ENCODE peak calls at places on chromosome 6, in ten cellular contexts. W is natural killer cell; C is right cardiac atrium; R is HepG2; L is CD4-positive, alpha-beta T cell; P is body of pancreas; F is sciatic nerve; X is RWPE2; V is left cardiac atrium; O is PC-3. K is an unnamed sample.

GRCh38 chr6:155635416-155635815 is 179.8 kb upstream of the NOX3 start:
- ATAC-seq in R (no peak), C (no peak), F (no peak), V (no peak), O (no peak), L (no peak), W (no peak), X (no peak), P (no peak), K (peak; percentile 23)

GRCh38 chr6:165574770-165575549 is 88.1 kb downstream of the PDE10A start:
- ATAC-seq in R (no peak), V (peak; percentile 20), O (peak; percentile 81), C (no peak), P (peak; percentile 33), F (no peak), L (no peak), X (peak; percentile 91), W (no peak), K (peak; percentile 87)

GRCh38 chr6:136226674-136227377 is 23.3 kb downstream of the MTFR2 start:
- ATAC-seq in R (peak; percentile 83), X (peak; percentile 31), L (peak; percentile 28), V (peak; percentile 34), C (peak; percentile 48), F (peak; percentile 50), W (peak; percentile 30), P (peak; percentile 41), O (peak; percentile 38), K (peak; percentile 19)

GRCh38 chr6:16654703-16655102 is 106.6 kb downstream of the ATXN1 start:
- ATAC-seq in V (no peak), P (no peak), W (peak; percentile 53), R (no peak), C (no peak), F (no peak), O (no peak), L (peak; percentile 46), X (no peak), K (peak; percentile 46)

GRCh38 chr6:19536838-19537237 is 300.3 kb upstream of the ID4 start:
- ATAC-seq in V (no peak), P (no peak), L (no peak), R (no peak), C (no peak), F (no peak), W (no peak), O (peak; percentile 86), X (peak; percentile 58), K (no peak)

GRCh38 chr6:14841901-14842421 is 403.9 kb upstream of the JARID2 start:
- ATAC-seq in L (no peak), W (peak; percentile 27), V (no peak), R (no peak), X (peak; percentile 87), C (no peak), O (peak; percentile 95), F (no peak), P (peak; percentile 68), K (peak; percentile 39)

GRCh38 chr6:52595796-52596130 is 18.9 kb upstream of the TRAM2 start:
- ATAC-seq in F (peak; percentile 4), L (no peak), W (peak; percentile 32), O (no peak), P (no peak), V (peak; percentile 5), C (no peak), X (no peak), R (peak; percentile 1), K (no peak)

GRCh38 chr6:93242049-93242448 is 177.3 kb downstream of the EPHA7 start:
- ATAC-seq in F (no peak), P (no peak), R (no peak), L (no peak), W (no peak), C (no peak), V (no peak), X (no peak), O (peak; percentile 24), K (no peak)

GRCh38 chr6:152295346-152295745 is 341.8 kb downstream of the SYNE1 start:
- ATAC-seq in W (no peak), X (no peak), V (peak; percentile 78), L (no peak), O (peak; percentile 42), F (peak; percentile 83), P (no peak), C (peak; percentile 57), R (no peak), K (no peak)

GRCh38 chr6:135451617-135452190 is 45.8 kb downstream of the AHI1 start:
- ATAC-seq in F (no peak), P (peak; percentile 59), C (no peak), V (no peak), O (no peak), W (peak; percentile 49), R (no peak), L (peak; percentile 54), X (no peak), K (no peak)

GRCh38 chr6:146460941-146461340 is 82.7 kb upstream of the RAB32 start:
- ATAC-seq in W (no peak), C (no peak), P (no peak), X (no peak), L (no peak), F (no peak), V (no peak), R (no peak), O (no peak), K (no peak)

GRCh38 chr6:17281100-17281496 is at the start of gene RBM24:
- ATAC-seq in C (peak; percentile 25), P (peak; percentile 76), O (peak; percentile 65), R (peak; percentile 79), L (no peak), X (peak; percentile 42), W (no peak), F (peak; percentile 16), V (peak; percentile 20), K (no peak)

GRCh38 chr6:142822882-142823578 is 121.9 kb downstream of the HIVEP2 start:
- ATAC-seq in X (peak; percentile 31), F (no peak), L (no peak), O (no peak), C (no peak), R (peak; percentile 71), W (no peak), V (no peak), P (no peak), K (peak; percentile 5)

GRCh38 chr6:141981190-141981589 is 151.5 kb upstream of the GJE1 start:
- ATAC-seq in V (no peak), O (no peak), L (no peak), P (no peak), W (no peak), C (no peak), F (no peak), X (no peak), R (no peak), K (peak; percentile 16)

GRCh38 chr6:33057222-33058150 is 16.0 kb downstream of the HLA-DPA1 start:
- ATAC-seq in P (no peak), R (no peak), L (no peak), F (no peak), W (peak; percentile 78), X (no peak), O (no peak), C (no peak), V (no peak), K (peak; percentile 34)

GRCh38 chr6:414447-414846 is 22.9 kb downstream of the IRF4 start:
- ATAC-seq in P (no peak), C (no peak), X (no peak), R (no peak), L (no peak), W (no peak), V (no peak), O (no peak), F (no peak), K (peak; percentile 54)

GRCh38 chr6:165899592-165899991 is 236.6 kb upstream of the PDE10A start:
- ATAC-seq in V (no peak), P (no peak), O (no peak), L (no peak), C (no peak), R (no peak), X (no peak), W (no peak), F (no peak), K (no peak)

GRCh38 chr6:156816505-156816904 is 39.3 kb downstream of the ARID1B start:
- ATAC-seq in R (peak; percentile 45), F (peak; percentile 86), P (peak; percentile 90), O (no peak), W (peak; percentile 45), C (peak; percentile 88), X (no peak), V (peak; percentile 83), L (no peak), K (no peak)

GRCh38 chr6:52176550-52176949 is 9.6 kb upstream of the IL17A start:
- ATAC-seq in W (peak; percentile 80), O (no peak), X (no peak), F (no peak), C (no peak), R (no peak), L (no peak), P (no peak), V (no peak), K (peak; percentile 62)

GRCh38 chr6:37142047-37142614 is 27.8 kb upstream of the PIM1 start:
- ATAC-seq in X (no peak), O (no peak), C (no peak), V (no peak), L (no peak), P (no peak), W (no peak), F (no peak), R (no peak), K (peak; percentile 16)

GRCh38 chr6:152984387-152984872 is 1.6 kb upstream of the FBXO5 start:
- ATAC-seq in L (no peak), R (no peak), F (no peak), W (no peak), P (no peak), V (no peak), O (peak; percentile 1), C (no peak), X (no peak), K (no peak)

GRCh38 chr6:17836298-17836697 is 129.6 kb upstream of the NUP153 start:
- ATAC-seq in R (no peak), W (no peak), X (no peak), F (no peak), P (no peak), V (no peak), L (no peak), C (no peak), O (no peak), K (no peak)

GRCh38 chr6:46777476-46778346 is 15.5 kb upstream of the MEP1A start:
- ATAC-seq in V (no peak), R (no peak), L (no peak), F (no peak), O (peak; percentile 43), W (no peak), X (no peak), P (no peak), C (no peak), K (no peak)

GRCh38 chr6:137970368-137970767 is 103.3 kb downstream of the TNFAIP3 start:
- ATAC-seq in R (no peak), V (no peak), F (no peak), L (no peak), C (no peak), W (peak; percentile 69), P (no peak), O (no peak), X (no peak), K (peak; percentile 78)

GRCh38 chr6:53854843-53855567 is 60.2 kb downstream of the LRRC1 start:
- ATAC-seq in O (no peak), V (peak; percentile 44), W (no peak), R (peak; percentile 96), F (no peak), X (peak; percentile 70), L (no peak), C (no peak), P (peak; percentile 58), K (peak; percentile 95)

GRCh38 chr6:156720739-156721714 is 56.2 kb upstream of the ARID1B start:
- ATAC-seq in O (no peak), V (peak; percentile 21), F (peak; percentile 14), W (no peak), L (no peak), X (peak; percentile 51), R (peak; percentile 48), C (peak; percentile 37), P (peak; percentile 53), K (no peak)

GRCh38 chr6:145866449-145867401 is 52.1 kb upstream of the FBXO30 start:
- ATAC-seq in W (peak; percentile 57), C (no peak), R (no peak), X (no peak), O (no peak), P (no peak), F (no peak), V (no peak), L (peak; percentile 72), K (peak; percentile 52)

GRCh38 chr6:71466362-71466761 is 177.8 kb downstream of the OGFRL1 start:
- ATAC-seq in R (no peak), W (no peak), L (no peak), O (no peak), P (no peak), X (peak; percentile 74), F (no peak), V (no peak), C (no peak), K (no peak)

K was measured in activated T-helper 17 cell treated with anti-CD3 and anti-CD28 coated beads, Interleukin-2, amount 50 U/mL, for 72 hours.